ENCODE peak calls at places on chromosomes 11 and 22, in seven cellular contexts. T is AG10803; A is activated naive CD4-positive, alpha-beta T cell treated with Interleukin-2 at 50 U/mL for 16 hours; E is NCI-H1092; K is activated T-helper 9 cell treated with anti-CD3 and anti-CD28 coated beads, Interleukin-2, amount 50 U/mL, for 16 hours; F is stimulated activated CD4-positive, alpha-beta T cell treated with anti-CD3 and anti-CD28 coated beads, Interleukin-12 subunit alpha, Interleukin-12 subunit beta, amount 100 ng/mL, for 24 hours; Z is HS-5. O is an unnamed sample.

GRCh38 chr11:56905442-56905841 is 83.3 kb upstream of the OR5AK2 start:
- DNase-seq in A (no peak), F (no peak), E (no peak), Z (no peak), K (no peak), T (no peak), O (no peak)

GRCh38 chr22:39472570-39473556 is 16.1 kb downstream of the MGAT3 start:
- DNase-seq in Z (no peak), A (no peak), T (no peak), K (no peak), E (no peak), F (no peak), O (no peak)

GRCh38 chr11:64384039-64384737 is 25.2 kb downstream of the RPS6KA4 start:
- DNase-seq in E (no peak), K (no peak), F (no peak), Z (no peak), A (no peak), T (no peak), O (no peak)

GRCh38 chr11:33808228-33808828 is 34.0 kb upstream of the FBXO3 start:
- DNase-seq in A (peak), T (peak), F (peak), K (peak), E (peak), Z (peak), O (peak)

GRCh38 chr11:119739021-119739703 is 10.2 kb upstream of the NECTIN1 start:
- DNase-seq in A (no peak), F (no peak), T (no peak), E (peak), K (no peak), Z (no peak), O (peak)

GRCh38 chr11:23778971-23779370 is 717.9 kb upstream of the LUZP2 start:
- DNase-seq in K (no peak), F (no peak), A (no peak), Z (no peak), E (no peak), T (peak), O (no peak)

GRCh38 chr11:1810761-1811160 is 24.0 kb upstream of the SYT8 start:
- DNase-seq in E (no peak), T (no peak), Z (no peak), F (no peak), A (no peak), K (no peak), O (no peak)

GRCh38 chr11:114075891-114076441 is 16.5 kb downstream of the ZBTB16 start:
- DNase-seq in E (no peak), A (peak), Z (no peak), F (no peak), T (peak), K (peak), O (no peak)

GRCh38 chr11:66340596-66341501 is 4.1 kb downstream of the BRMS1 start:
- DNase-seq in T (no peak), Z (no peak), K (no peak), F (no peak), E (no peak), A (no peak), O (no peak)

GRCh38 chr11:128625766-128626165 is 38.4 kb upstream of the ETS1 start:
- DNase-seq in E (no peak), K (no peak), T (no peak), A (no peak), F (no peak), Z (no peak), O (no peak)

GRCh38 chr22:29000225-29000556 is 61.4 kb downstream of the C22orf31 start:
- DNase-seq in T (no peak), F (no peak), A (no peak), K (no peak), Z (no peak), E (no peak), O (no peak)

GRCh38 chr22:26800858-26801257 is 143.5 kb downstream of the MIAT start:
- DNase-seq in A (no peak), E (no peak), Z (no peak), F (no peak), K (no peak), T (no peak), O (no peak)

GRCh38 chr11:71119656-71120269 is 132.6 kb downstream of the SHANK2 start:
- DNase-seq in A (no peak), F (no peak), Z (no peak), T (no peak), E (peak), K (no peak), O (no peak)

GRCh38 chr11:116505466-116506247 is 267.1 kb downstream of the BUD13 start:
- DNase-seq in T (no peak), A (no peak), K (no peak), Z (no peak), F (no peak), E (peak), O (no peak)

GRCh38 chr22:31739795-31740201 is 10.1 kb downstream of the PRR14L start:
- DNase-seq in K (no peak), E (no peak), T (no peak), A (no peak), F (no peak), Z (no peak), O (no peak)

GRCh38 chr22:29517215-29517908 is 36.2 kb downstream of the THOC5 start:
- DNase-seq in Z (no peak), K (no peak), A (no peak), F (no peak), E (no peak), T (no peak), O (no peak)

GRCh38 chr22:46451741-46452140 is 85.7 kb downstream of the CELSR1 start:
- DNase-seq in K (no peak), F (no peak), T (no peak), E (no peak), Z (no peak), A (no peak), O (no peak)

GRCh38 chr22:39607093-39607492 is 36.5 kb downstream of the CACNA1I start:
- DNase-seq in K (no peak), Z (no peak), F (no peak), A (no peak), T (no peak), E (no peak), O (no peak)

GRCh38 chr22:44947029-44947428 is 62.8 kb downstream of the PHF21B start:
- DNase-seq in E (no peak), T (no peak), F (no peak), A (no peak), Z (no peak), K (no peak), O (no peak)

GRCh38 chr11:57387284-57388030 is 3.0 kb downstream of the PRG2 start:
- DNase-seq in K (no peak), A (no peak), T (peak), F (no peak), E (no peak), Z (no peak), O (no peak)

GRCh38 chr11:62245271-62245753 is 3.3 kb downstream of the SCGB1D2 start:
- DNase-seq in K (no peak), F (no peak), T (peak), A (no peak), E (no peak), Z (no peak), O (no peak)

GRCh38 chr11:78255919-78256318 is 67.2 kb downstream of the USP35 start:
- DNase-seq in F (no peak), K (no peak), T (no peak), A (no peak), E (no peak), Z (no peak), O (no peak)

GRCh38 chr22:43867839-43868652 is 5.7 kb upstream of the SULT4A1 start:
- DNase-seq in K (no peak), Z (no peak), A (peak), F (no peak), T (peak), E (no peak), O (no peak)

O was measured in SHP77.